ENCODE peak calls at places on chromosomes 16 and 17, in five cellular contexts. One of them, this sample, is unnamed.

GRCh38 chr17:57312242-57312641 is 55.9 kb downstream of the MSI2 start:
- DNase-seq in psoas muscle: no peak
- DNase-seq in tibial nerve: no peak
- DNase-seq in sigmoid colon: no peak
- DNase-seq in HFFc6: no peak
- DNase-seq in this sample: no peak

GRCh38 chr16:296276-296675 is 13.3 kb downstream of the PDIA2 start:
- DNase-seq in psoas muscle: no peak
- DNase-seq in tibial nerve: no peak
- DNase-seq in sigmoid colon: no peak
- DNase-seq in HFFc6: no peak
- DNase-seq in this sample: no peak

GRCh38 chr17:77725851-77726250 is 232.7 kb upstream of the TNRC6C start:
- DNase-seq in psoas muscle: no peak
- DNase-seq in tibial nerve: no peak
- DNase-seq in sigmoid colon: no peak
- DNase-seq in HFFc6: no peak
- DNase-seq in this sample: no peak

GRCh38 chr16:67632415-67633172 is 12.3 kb upstream of the CARMIL2 start:
- DNase-seq in psoas muscle: no peak
- DNase-seq in tibial nerve: no peak
- DNase-seq in sigmoid colon: peak; percentile 33
- DNase-seq in HFFc6: no peak
- DNase-seq in this sample: no peak

GRCh38 chr17:21573961-21574610 is 118.2 kb upstream of the KCNJ18 start:
- DNase-seq in psoas muscle: peak; percentile 80
- DNase-seq in tibial nerve: peak; percentile 23
- DNase-seq in sigmoid colon: peak; percentile 85
- DNase-seq in HFFc6: no peak
- DNase-seq in this sample: peak; percentile 64

GRCh38 chr17:58046230-58047094 is 36.8 kb upstream of the DYNLL2 start:
- DNase-seq in psoas muscle: no peak
- DNase-seq in tibial nerve: no peak
- DNase-seq in sigmoid colon: no peak
- DNase-seq in HFFc6: no peak
- DNase-seq in this sample: no peak

GRCh38 chr17:50620237-50620636 is 14.4 kb upstream of the ABCC3 start:
- DNase-seq in psoas muscle: no peak
- DNase-seq in tibial nerve: no peak
- DNase-seq in sigmoid colon: no peak
- DNase-seq in HFFc6: no peak
- DNase-seq in this sample: no peak

GRCh38 chr17:1422907-1423306 is 22.9 kb upstream of the YWHAE start:
- DNase-seq in psoas muscle: peak; percentile 44
- DNase-seq in tibial nerve: no peak
- DNase-seq in sigmoid colon: no peak
- DNase-seq in HFFc6: peak; percentile 92
- DNase-seq in this sample: peak; percentile 76

GRCh38 chr16:4364196-4365013 is 7.2 kb upstream of the VASN start:
- DNase-seq in psoas muscle: no peak
- DNase-seq in tibial nerve: no peak
- DNase-seq in sigmoid colon: peak; percentile 59
- DNase-seq in HFFc6: no peak
- DNase-seq in this sample: no peak

GRCh38 chr16:3017806-3018506 is at the start of gene CLDN6:
- DNase-seq in psoas muscle: no peak
- DNase-seq in tibial nerve: no peak
- DNase-seq in sigmoid colon: no peak
- DNase-seq in HFFc6: no peak
- DNase-seq in this sample: no peak
- TF ChIP-seq CTCF in psoas muscle: peak; percentile 16
- TF ChIP-seq CTCF in tibial nerve: no peak
- TF ChIP-seq CTCF in sigmoid colon: no peak
- TF ChIP-seq CTCF in HFFc6: peak; percentile 61
- TF ChIP-seq CTCF in this sample: peak; percentile 10

GRCh38 chr17:29867643-29868181 is 62.3 kb downstream of the SSH2 start:
- DNase-seq in psoas muscle: no peak
- DNase-seq in tibial nerve: no peak
- DNase-seq in sigmoid colon: no peak
- DNase-seq in HFFc6: no peak
- DNase-seq in this sample: no peak
- TF ChIP-seq CTCF in psoas muscle: peak; percentile 18
- TF ChIP-seq CTCF in tibial nerve: no peak
- TF ChIP-seq CTCF in sigmoid colon: no peak
- TF ChIP-seq CTCF in HFFc6: peak; percentile 50
- TF ChIP-seq CTCF in this sample: peak; percentile 13

DNA sequence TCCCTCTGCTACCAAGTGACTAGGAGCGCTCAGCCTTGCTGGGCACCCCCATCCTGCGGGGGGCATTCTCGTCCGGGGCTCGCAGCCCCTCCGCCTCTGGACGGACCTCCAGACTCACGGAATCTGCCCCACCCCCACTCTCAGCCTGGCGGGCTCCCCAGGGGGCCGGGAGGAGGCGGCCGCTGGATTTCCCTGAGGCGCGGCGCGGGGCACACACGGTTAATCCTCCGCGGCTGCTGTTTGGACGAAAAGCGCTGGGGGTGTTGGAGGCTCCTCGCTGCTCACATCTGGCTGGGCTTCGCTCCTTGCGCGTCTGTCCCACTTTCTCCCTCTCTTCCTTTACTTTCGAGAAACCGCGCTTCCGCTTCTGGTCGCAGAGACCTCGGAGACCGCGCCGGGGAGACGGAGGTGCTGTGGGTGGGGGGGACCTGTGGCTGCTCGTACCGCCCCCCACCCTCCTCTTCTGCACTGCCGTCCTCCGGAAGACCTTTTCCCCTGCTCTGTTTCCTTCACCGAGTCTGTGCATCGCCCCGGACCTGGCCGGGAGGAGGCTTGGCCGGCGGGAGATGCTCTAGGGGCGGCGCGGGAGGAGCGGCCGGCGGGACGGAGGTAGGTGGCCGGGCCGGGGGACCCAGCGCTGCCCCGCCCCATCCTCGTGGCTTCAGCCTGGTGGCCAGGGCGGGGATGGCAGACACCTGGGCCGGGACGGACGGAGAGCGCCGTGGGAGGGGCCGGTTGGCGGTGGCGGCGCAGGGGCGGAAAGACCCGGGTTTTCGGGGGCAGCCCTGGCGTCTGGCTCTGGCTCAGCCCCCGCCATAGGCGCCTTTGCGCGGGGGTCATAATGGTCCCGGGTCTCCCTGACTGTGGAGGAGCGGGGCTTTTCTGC is at the start of gene C1QTNF1:
- DNase-seq in psoas muscle: peak; percentile 77
- DNase-seq in tibial nerve: peak; percentile 18
- DNase-seq in sigmoid colon: peak; percentile 86
- DNase-seq in HFFc6: no peak
- DNase-seq in this sample: no peak
- TF ChIP-seq CTCF in psoas muscle: peak; percentile 25
- TF ChIP-seq CTCF in tibial nerve: peak; percentile 34
- TF ChIP-seq CTCF in sigmoid colon: peak; percentile 55
- TF ChIP-seq CTCF in HFFc6: peak; percentile 73
- TF ChIP-seq CTCF in this sample: no peak

GRCh38 chr16:57147381-57148191 is 38.3 kb downstream of the PSME3IP1 start:
- DNase-seq in psoas muscle: no peak
- DNase-seq in tibial nerve: no peak
- DNase-seq in sigmoid colon: peak; percentile 66
- DNase-seq in HFFc6: peak; percentile 34
- DNase-seq in this sample: peak; percentile 53

GRCh38 chr16:57145046-57145963 is 40.5 kb downstream of the PSME3IP1 start:
- DNase-seq in psoas muscle: no peak
- DNase-seq in tibial nerve: no peak
- DNase-seq in sigmoid colon: peak; percentile 52
- DNase-seq in HFFc6: no peak
- DNase-seq in this sample: no peak

GRCh38 chr16:57145964-57146647 is 39.7 kb downstream of the PSME3IP1 start:
- DNase-seq in psoas muscle: no peak
- DNase-seq in tibial nerve: no peak
- DNase-seq in sigmoid colon: peak; percentile 58
- DNase-seq in HFFc6: no peak
- DNase-seq in this sample: no peak

GRCh38 chr16:57148481-57148880 is 37.4 kb downstream of the PSME3IP1 start:
- DNase-seq in psoas muscle: no peak
- DNase-seq in tibial nerve: no peak
- DNase-seq in sigmoid colon: peak; percentile 57
- DNase-seq in HFFc6: no peak
- DNase-seq in this sample: no peak

DNA sequence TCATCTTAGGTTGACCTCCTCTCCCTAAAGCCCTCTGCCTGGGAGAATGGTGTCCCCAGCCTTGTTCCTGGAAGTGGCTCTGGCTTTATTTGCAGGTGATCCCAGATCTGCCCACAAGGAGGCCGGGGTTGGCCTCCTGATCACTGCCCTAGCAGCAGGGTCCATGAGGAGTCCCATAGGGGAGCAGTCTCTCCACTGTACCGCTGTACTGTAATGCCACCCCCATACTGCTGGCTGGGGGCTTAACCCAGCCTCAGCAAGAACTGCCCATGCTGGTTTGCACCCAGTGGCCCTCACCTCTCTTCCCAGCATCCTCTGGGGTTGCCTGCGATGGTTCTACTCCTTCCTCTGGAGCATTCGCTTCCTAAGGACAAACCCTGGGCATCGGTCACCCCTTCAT is 39.1 kb downstream of the PSME3IP1 start:
- DNase-seq in psoas muscle: no peak
- DNase-seq in tibial nerve: no peak
- DNase-seq in sigmoid colon: peak; percentile 55
- DNase-seq in HFFc6: no peak
- DNase-seq in this sample: no peak
- TF ChIP-seq CTCF in psoas muscle: no peak
- TF ChIP-seq CTCF in tibial nerve: no peak
- TF ChIP-seq CTCF in sigmoid colon: no peak
- TF ChIP-seq CTCF in HFFc6: peak; percentile 62
- TF ChIP-seq CTCF in this sample: no peak

GRCh38 chr16:17544785-17545184 is 74.0 kb upstream of the XYLT1 start:
- DNase-seq in psoas muscle: no peak
- DNase-seq in tibial nerve: no peak
- DNase-seq in sigmoid colon: no peak
- DNase-seq in HFFc6: no peak
- DNase-seq in this sample: no peak
- TF ChIP-seq CTCF in psoas muscle: no peak
- TF ChIP-seq CTCF in tibial nerve: no peak
- TF ChIP-seq CTCF in sigmoid colon: no peak
- TF ChIP-seq CTCF in HFFc6: peak; percentile 71
- TF ChIP-seq CTCF in this sample: no peak

DNA sequence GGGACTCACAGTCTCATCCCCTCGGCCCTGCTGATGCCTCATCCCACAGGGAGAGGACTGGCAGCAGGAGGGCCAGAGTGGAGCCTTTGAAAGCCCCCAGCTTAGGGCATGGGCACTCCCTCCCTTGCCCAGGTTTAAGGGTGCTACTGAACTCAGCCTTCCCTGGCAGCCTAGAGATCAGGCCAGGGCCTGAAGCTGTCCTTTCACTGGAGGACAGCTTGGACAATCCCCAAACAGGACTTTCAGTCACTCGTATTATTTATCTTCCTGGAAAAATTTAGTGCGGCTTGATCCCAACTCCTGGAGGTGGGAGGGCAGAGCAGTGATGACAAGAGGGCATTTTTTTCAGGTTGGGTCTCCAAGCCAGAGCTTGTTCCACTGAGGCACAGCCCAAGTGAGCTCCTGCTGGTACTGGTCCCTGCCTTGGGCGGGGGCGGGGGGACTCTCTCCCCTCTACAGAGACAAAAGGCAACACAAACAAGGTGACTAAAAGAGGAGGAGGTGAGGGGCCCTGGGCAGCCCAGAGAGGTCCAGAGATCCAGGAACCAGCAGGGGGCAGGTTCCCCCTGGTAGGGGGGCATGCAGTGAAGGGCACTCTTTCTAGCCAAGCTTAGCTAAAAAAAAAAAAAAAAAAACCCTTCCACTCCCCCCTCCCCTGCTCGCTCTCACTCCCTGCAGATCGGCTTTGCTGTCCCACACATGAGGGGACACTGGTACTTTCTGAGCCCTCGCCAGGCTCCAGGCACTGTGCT is 1.7 kb downstream of the ZNF385C start:
- DNase-seq in psoas muscle: no peak
- DNase-seq in tibial nerve: no peak
- DNase-seq in sigmoid colon: no peak
- DNase-seq in HFFc6: no peak
- DNase-seq in this sample: no peak
- TF ChIP-seq CTCF in psoas muscle: no peak
- TF ChIP-seq CTCF in tibial nerve: no peak
- TF ChIP-seq CTCF in sigmoid colon: no peak
- TF ChIP-seq CTCF in HFFc6: peak; percentile 22
- TF ChIP-seq CTCF in this sample: no peak

DNA sequence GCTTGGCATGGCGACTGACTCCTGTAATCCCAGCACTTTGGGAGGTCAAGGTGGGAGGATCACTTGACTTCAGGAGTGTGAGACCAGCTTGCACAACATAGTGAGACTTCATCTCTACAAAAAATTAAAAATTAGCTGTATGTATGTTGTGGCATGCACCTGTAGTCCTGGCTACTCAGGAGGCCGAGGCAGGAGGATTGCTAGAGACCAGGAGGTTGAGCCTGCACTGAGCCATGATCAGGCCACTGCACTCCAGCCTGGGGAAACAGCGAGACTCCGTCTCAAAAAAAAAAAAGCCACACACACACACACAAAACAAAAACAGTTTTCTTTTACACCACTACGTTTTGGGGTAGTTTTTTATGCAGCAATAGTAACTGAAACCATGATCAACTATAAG is 89.0 kb upstream of the DHX40 start:
- DNase-seq in psoas muscle: no peak
- DNase-seq in tibial nerve: no peak
- DNase-seq in sigmoid colon: no peak
- DNase-seq in HFFc6: no peak
- DNase-seq in this sample: no peak
- TF ChIP-seq CTCF in psoas muscle: no peak
- TF ChIP-seq CTCF in tibial nerve: no peak
- TF ChIP-seq CTCF in sigmoid colon: no peak
- TF ChIP-seq CTCF in HFFc6: no peak
- TF ChIP-seq CTCF in this sample: no peak

GRCh38 chr16:54062361-54063346 is 223.9 kb downstream of the IRX3 start:
- DNase-seq in psoas muscle: no peak
- DNase-seq in tibial nerve: no peak
- DNase-seq in sigmoid colon: no peak
- DNase-seq in HFFc6: no peak
- DNase-seq in this sample: no peak
- TF ChIP-seq CTCF in psoas muscle: no peak
- TF ChIP-seq CTCF in tibial nerve: no peak
- TF ChIP-seq CTCF in sigmoid colon: no peak
- TF ChIP-seq CTCF in HFFc6: no peak
- TF ChIP-seq CTCF in this sample: no peak

This sample was measured in AG09319.